ENCODE peak calls at places on chromosomes 1 and 21, in six cellular contexts. One of them, this sample, is unnamed. For H3K4me1, the result is how much of the 10 kb centered on the place peaks cover.

GRCh38 chr1:203644661-203645510 is 18.3 kb downstream of the ATP2B4 start:
- DNase-seq in A549: no peak
- DNase-seq in heart left ventricle: no peak
- DNase-seq in neuronal stem cell: no peak
- DNase-seq in OCI-LY7: no peak
- DNase-seq in H1: no peak
- DNase-seq in this sample: no peak

GRCh38 chr1:209590405-209590804 is 6.9 kb downstream of the CAMK1G start:
- DNase-seq in heart left ventricle: no peak
- DNase-seq in H1: peak
- DNase-seq in neuronal stem cell: no peak
- DNase-seq in A549: no peak
- DNase-seq in OCI-LY7: no peak
- DNase-seq in this sample: peak

GRCh38 chr1:200027264-200027823 is at the start of gene NR5A2:
- DNase-seq in OCI-LY7: no peak
- DNase-seq in H1: no peak
- DNase-seq in heart left ventricle: no peak
- DNase-seq in A549: peak
- DNase-seq in neuronal stem cell: no peak
- DNase-seq in this sample: no peak

GRCh38 chr21:36807421-36808004 is 108.6 kb downstream of the SIM2 start:
- DNase-seq in A549: no peak
- DNase-seq in OCI-LY7: no peak
- DNase-seq in neuronal stem cell: no peak
- DNase-seq in heart left ventricle: no peak
- DNase-seq in H1: no peak
- DNase-seq in this sample: no peak

GRCh38 chr1:54332781-54333585 is 73.2 kb downstream of the SSBP3 start:
- DNase-seq in OCI-LY7: no peak
- DNase-seq in neuronal stem cell: no peak
- DNase-seq in A549: no peak
- DNase-seq in heart left ventricle: peak
- DNase-seq in H1: no peak
- DNase-seq in this sample: peak

GRCh38 chr1:29282135-29282923 is 46.0 kb downstream of the PTPRU start:
- DNase-seq in A549: no peak
- DNase-seq in neuronal stem cell: no peak
- DNase-seq in OCI-LY7: no peak
- DNase-seq in heart left ventricle: no peak
- DNase-seq in H1: no peak
- DNase-seq in this sample: no peak

GRCh38 chr21:15063081-15063820 is 1.5 kb downstream of the NRIP1 start:
- DNase-seq in H1: no peak
- DNase-seq in heart left ventricle: no peak
- DNase-seq in OCI-LY7: no peak
- DNase-seq in A549: no peak
- DNase-seq in neuronal stem cell: no peak
- DNase-seq in this sample: peak

GRCh38 chr1:36222481-36223372 is 1.5 kb upstream of the THRAP3 start:
- DNase-seq in H1: no peak
- DNase-seq in A549: no peak
- DNase-seq in heart left ventricle: no peak
- DNase-seq in OCI-LY7: no peak
- DNase-seq in neuronal stem cell: no peak
- DNase-seq in this sample: no peak

GRCh38 chr1:94562502-94563260 is 21.1 kb upstream of the F3 start:
- DNase-seq in heart left ventricle: no peak
- DNase-seq in OCI-LY7: no peak
- DNase-seq in neuronal stem cell: no peak
- DNase-seq in H1: no peak
- DNase-seq in A549: no peak
- DNase-seq in this sample: no peak

GRCh38 chr21:41764558-41765392 is 2.1 kb downstream of the RIPK4 start:
- DNase-seq in A549: no peak
- DNase-seq in neuronal stem cell: no peak
- DNase-seq in OCI-LY7: no peak
- DNase-seq in H1: no peak
- DNase-seq in heart left ventricle: no peak
- DNase-seq in this sample: no peak

GRCh38 chr21:42461185-42461520 is 34.9 kb downstream of the RSPH1 start:
- DNase-seq in neuronal stem cell: no peak
- DNase-seq in A549: no peak
- DNase-seq in heart left ventricle: no peak
- DNase-seq in H1: no peak
- DNase-seq in OCI-LY7: no peak
- DNase-seq in this sample: no peak

GRCh38 chr1:113370868-113371267 is 19.4 kb upstream of the MAGI3 start:
- DNase-seq in A549: no peak
- DNase-seq in heart left ventricle: no peak
- DNase-seq in H1: no peak
- DNase-seq in neuronal stem cell: no peak
- DNase-seq in OCI-LY7: no peak
- DNase-seq in this sample: no peak

GRCh38 chr21:32525282-32525681 is 60.0 kb downstream of the TCP10L start:
- DNase-seq in neuronal stem cell: no peak
- DNase-seq in A549: no peak
- DNase-seq in heart left ventricle: no peak
- DNase-seq in OCI-LY7: no peak
- DNase-seq in H1: no peak
- DNase-seq in this sample: no peak

GRCh38 chr1:52191395-52191965 is 49.6 kb downstream of the ZFYVE9 start:
- DNase-seq in neuronal stem cell: no peak
- DNase-seq in heart left ventricle: no peak
- DNase-seq in A549: no peak
- DNase-seq in H1: no peak
- DNase-seq in OCI-LY7: no peak
- DNase-seq in this sample: no peak

GRCh38 chr1:220121791-220122530 is 28.0 kb downstream of the IARS2 start:
- DNase-seq in A549: no peak
- DNase-seq in OCI-LY7: no peak
- DNase-seq in H1: no peak
- DNase-seq in neuronal stem cell: no peak
- DNase-seq in heart left ventricle: no peak
- DNase-seq in this sample: no peak

GRCh38 chr1:201262963-201263608 is 20.2 kb upstream of the PKP1 start:
- DNase-seq in neuronal stem cell: no peak
- DNase-seq in heart left ventricle: no peak
- DNase-seq in OCI-LY7: no peak
- DNase-seq in A549: no peak
- DNase-seq in H1: no peak
- DNase-seq in this sample: no peak

GRCh38 chr1:201265771-201266170 is 17.5 kb upstream of the PKP1 start:
- DNase-seq in H1: no peak
- DNase-seq in OCI-LY7: no peak
- DNase-seq in A549: peak
- DNase-seq in neuronal stem cell: no peak
- DNase-seq in heart left ventricle: no peak
- DNase-seq in this sample: no peak

GRCh38 chr1:201264554-201264953 is 18.8 kb upstream of the PKP1 start:
- DNase-seq in A549: no peak
- DNase-seq in heart left ventricle: no peak
- DNase-seq in OCI-LY7: no peak
- DNase-seq in neuronal stem cell: no peak
- DNase-seq in H1: no peak
- DNase-seq in this sample: no peak

GRCh38 chr1:201261771-201262547 is 21.3 kb upstream of the PKP1 start:
- DNase-seq in heart left ventricle: no peak
- DNase-seq in A549: no peak
- DNase-seq in neuronal stem cell: no peak
- DNase-seq in H1: no peak
- DNase-seq in OCI-LY7: no peak
- DNase-seq in this sample: no peak

GRCh38 chr1:201264072-201264471 is 19.2 kb upstream of the PKP1 start:
- DNase-seq in neuronal stem cell: no peak
- DNase-seq in OCI-LY7: no peak
- DNase-seq in heart left ventricle: peak
- DNase-seq in A549: no peak
- DNase-seq in H1: no peak
- DNase-seq in this sample: no peak
- H3K4me1 ChIP-seq in neuronal stem cell: under half
- H3K4me1 ChIP-seq in OCI-LY7: under half
- H3K4me1 ChIP-seq in heart left ventricle: under half
- H3K4me1 ChIP-seq in A549: under half
- H3K4me1 ChIP-seq in H1: under half
- H3K4me1 ChIP-seq in this sample: under half

GRCh38 chr1:110084226-110085078 is 14.0 kb upstream of the ALX3 start:
- DNase-seq in A549: no peak
- DNase-seq in OCI-LY7: no peak
- DNase-seq in heart left ventricle: no peak
- DNase-seq in H1: no peak
- DNase-seq in neuronal stem cell: no peak
- DNase-seq in this sample: peak
- H3K27ac ChIP-seq in A549: no peak
- H3K27ac ChIP-seq in OCI-LY7: no peak
- H3K27ac ChIP-seq in heart left ventricle: peak
- H3K27ac ChIP-seq in H1: no peak
- H3K27ac ChIP-seq in neuronal stem cell: no peak
- H3K27ac ChIP-seq in this sample: peak

GRCh38 chr1:230012093-230012393 is 55.0 kb upstream of the GALNT2 start:
- DNase-seq in OCI-LY7: no peak
- DNase-seq in H1: no peak
- DNase-seq in heart left ventricle: no peak
- DNase-seq in neuronal stem cell: no peak
- DNase-seq in A549: no peak
- DNase-seq in this sample: no peak

GRCh38 chr1:230009611-230010313 is 57.3 kb upstream of the GALNT2 start:
- DNase-seq in OCI-LY7: no peak
- DNase-seq in heart left ventricle: no peak
- DNase-seq in neuronal stem cell: no peak
- DNase-seq in A549: no peak
- DNase-seq in H1: no peak
- DNase-seq in this sample: no peak

GRCh38 chr1:230011333-230012092 is 55.5 kb upstream of the GALNT2 start:
- DNase-seq in heart left ventricle: no peak
- DNase-seq in A549: no peak
- DNase-seq in OCI-LY7: no peak
- DNase-seq in H1: no peak
- DNase-seq in neuronal stem cell: no peak
- DNase-seq in this sample: no peak

GRCh38 chr1:230010618-230011332 is 56.3 kb upstream of the GALNT2 start:
- DNase-seq in neuronal stem cell: no peak
- DNase-seq in heart left ventricle: no peak
- DNase-seq in A549: no peak
- DNase-seq in OCI-LY7: no peak
- DNase-seq in H1: no peak
- DNase-seq in this sample: no peak

DNA sequence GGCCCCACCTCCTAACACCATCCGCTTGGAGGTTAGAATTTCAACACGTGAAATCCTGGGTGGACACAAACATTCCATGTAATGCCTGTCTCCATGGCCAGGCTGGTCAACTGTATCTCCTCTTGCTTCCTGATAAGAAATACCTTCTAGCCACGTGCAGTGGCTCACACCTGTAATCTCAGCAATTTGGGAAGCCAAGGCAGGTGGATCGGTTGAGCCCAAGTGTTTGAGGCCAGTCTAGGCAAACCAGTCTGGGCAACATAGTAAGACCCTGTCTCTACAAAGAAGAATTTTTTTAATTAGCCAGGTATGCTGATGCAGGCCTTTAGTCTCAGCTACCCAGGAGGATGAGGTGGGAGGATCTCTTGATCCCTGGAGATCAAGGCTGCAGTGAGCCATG is 58.3 kb upstream of the GALNT2 start:
- DNase-seq in A549: no peak
- DNase-seq in neuronal stem cell: no peak
- DNase-seq in OCI-LY7: no peak
- DNase-seq in H1: no peak
- DNase-seq in heart left ventricle: no peak
- DNase-seq in this sample: no peak
- H3K4me3 ChIP-seq in A549: no peak
- H3K4me3 ChIP-seq in neuronal stem cell: no peak
- H3K4me3 ChIP-seq in OCI-LY7: no peak
- H3K4me3 ChIP-seq in H1: no peak
- H3K4me3 ChIP-seq in heart left ventricle: no peak
- H3K4me3 ChIP-seq in this sample: no peak

GRCh38 chr1:225695578-225696332 is 42.8 kb upstream of the ENAH start:
- DNase-seq in OCI-LY7: no peak
- DNase-seq in A549: no peak
- DNase-seq in heart left ventricle: no peak
- DNase-seq in neuronal stem cell: no peak
- DNase-seq in H1: no peak
- DNase-seq in this sample: no peak
- H3K4me1 ChIP-seq in OCI-LY7: under half
- H3K4me1 ChIP-seq in A549: half or more
- H3K4me1 ChIP-seq in heart left ventricle: under half
- H3K4me1 ChIP-seq in neuronal stem cell: under half
- H3K4me1 ChIP-seq in H1: under half
- H3K4me1 ChIP-seq in this sample: under half

DNA sequence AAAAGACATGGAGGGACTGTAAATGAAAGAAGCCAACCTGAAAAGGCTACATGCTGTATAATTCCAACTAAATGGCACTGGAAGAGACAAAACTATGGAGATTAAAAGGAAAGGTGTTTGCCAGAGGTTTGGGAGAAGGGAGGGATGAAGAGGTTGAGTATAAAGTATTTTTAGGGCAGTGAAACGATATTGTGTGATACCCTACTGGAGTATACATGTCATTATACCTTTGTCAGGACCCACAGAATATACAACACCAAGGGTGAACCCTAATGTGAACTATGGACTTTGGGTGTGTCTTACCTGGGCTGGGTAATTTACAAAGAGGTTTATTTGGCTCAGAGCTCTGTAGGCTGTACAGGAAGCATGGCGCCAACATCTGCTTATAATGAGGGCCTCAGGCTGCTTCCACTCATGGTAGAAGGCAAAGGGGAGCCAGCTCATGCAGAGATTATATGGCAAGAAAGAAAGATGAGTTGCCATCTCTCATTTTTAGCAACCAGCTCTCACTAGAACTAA is 73.4 kb downstream of the CD2 start:
- DNase-seq in heart left ventricle: no peak
- DNase-seq in neuronal stem cell: no peak
- DNase-seq in A549: no peak
- DNase-seq in H1: no peak
- DNase-seq in OCI-LY7: no peak
- DNase-seq in this sample: no peak
- H3K27ac ChIP-seq in heart left ventricle: no peak
- H3K27ac ChIP-seq in neuronal stem cell: no peak
- H3K27ac ChIP-seq in A549: no peak
- H3K27ac ChIP-seq in H1: no peak
- H3K27ac ChIP-seq in OCI-LY7: no peak
- H3K27ac ChIP-seq in this sample: no peak